ENCODE peak calls at places on chromosomes 11 and 22, in six cellular contexts. One of them, this sample, is unnamed.

GRCh38 chr22:46574438-46574992 is 37.1 kb upstream of the CELSR1 start:
- DNase-seq in WTC11: no peak
- DNase-seq in AG09309: no peak
- DNase-seq in cardiac muscle cell: no peak
- DNase-seq in osteocyte: no peak
- DNase-seq in Peyer's patch: no peak
- DNase-seq in this sample: no peak

GRCh38 chr11:46381836-46382643 is 571 bp downstream of the MDK start:
- DNase-seq in WTC11: peak
- DNase-seq in AG09309: no peak
- DNase-seq in cardiac muscle cell: peak
- DNase-seq in osteocyte: no peak
- DNase-seq in Peyer's patch: no peak
- DNase-seq in this sample: peak

GRCh38 chr11:26027887-26028286 is 304.0 kb upstream of the ANO3 start:
- DNase-seq in WTC11: no peak
- DNase-seq in AG09309: no peak
- DNase-seq in cardiac muscle cell: no peak
- DNase-seq in osteocyte: no peak
- DNase-seq in Peyer's patch: no peak
- DNase-seq in this sample: no peak

GRCh38 chr11:11143849-11144248 is 209.2 kb downstream of the CSNK2A3 start:
- DNase-seq in WTC11: no peak
- DNase-seq in AG09309: no peak
- DNase-seq in cardiac muscle cell: no peak
- DNase-seq in osteocyte: no peak
- DNase-seq in Peyer's patch: no peak
- DNase-seq in this sample: no peak

GRCh38 chr11:95912902-95913560 is 10.9 kb downstream of the MTMR2 start:
- DNase-seq in WTC11: no peak
- DNase-seq in AG09309: no peak
- DNase-seq in cardiac muscle cell: no peak
- DNase-seq in osteocyte: no peak
- DNase-seq in Peyer's patch: no peak
- DNase-seq in this sample: no peak

GRCh38 chr11:122817121-122817520 is 21.2 kb upstream of the CRTAM start:
- DNase-seq in WTC11: no peak
- DNase-seq in AG09309: no peak
- DNase-seq in cardiac muscle cell: no peak
- DNase-seq in osteocyte: no peak
- DNase-seq in Peyer's patch: no peak
- DNase-seq in this sample: no peak

GRCh38 chr11:36622431-36623136 is 24.5 kb upstream of the RAG2 start:
- DNase-seq in WTC11: no peak
- DNase-seq in AG09309: no peak
- DNase-seq in cardiac muscle cell: peak
- DNase-seq in osteocyte: no peak
- DNase-seq in Peyer's patch: no peak
- DNase-seq in this sample: no peak

GRCh38 chr11:4551346-4551979 is 6.5 kb downstream of the OR52M1 start:
- DNase-seq in WTC11: no peak
- DNase-seq in AG09309: no peak
- DNase-seq in cardiac muscle cell: no peak
- DNase-seq in osteocyte: no peak
- DNase-seq in Peyer's patch: no peak
- DNase-seq in this sample: no peak

GRCh38 chr11:77560605-77561004 is 29.1 kb upstream of the AQP11 start:
- DNase-seq in WTC11: no peak
- DNase-seq in AG09309: no peak
- DNase-seq in cardiac muscle cell: no peak
- DNase-seq in osteocyte: peak
- DNase-seq in Peyer's patch: no peak
- DNase-seq in this sample: no peak

GRCh38 chr22:39514373-39514973 is 5.9 kb upstream of the ATF4 start:
- DNase-seq in WTC11: peak
- DNase-seq in AG09309: no peak
- DNase-seq in cardiac muscle cell: peak
- DNase-seq in osteocyte: no peak
- DNase-seq in Peyer's patch: peak
- DNase-seq in this sample: peak

GRCh38 chr22:49324527-49325491 is 502.9 kb downstream of the BRD1 start:
- DNase-seq in WTC11: no peak
- DNase-seq in AG09309: no peak
- DNase-seq in cardiac muscle cell: no peak
- DNase-seq in osteocyte: peak
- DNase-seq in Peyer's patch: no peak
- DNase-seq in this sample: no peak

GRCh38 chr11:45110562-45110961 is 35.9 kb upstream of the PRDM11 start:
- DNase-seq in WTC11: no peak
- DNase-seq in AG09309: peak
- DNase-seq in cardiac muscle cell: peak
- DNase-seq in osteocyte: no peak
- DNase-seq in Peyer's patch: no peak
- DNase-seq in this sample: peak

GRCh38 chr22:19791243-19791642 is 30.7 kb downstream of the TBX1 start:
- DNase-seq in WTC11: no peak
- DNase-seq in AG09309: no peak
- DNase-seq in cardiac muscle cell: no peak
- DNase-seq in osteocyte: no peak
- DNase-seq in Peyer's patch: no peak
- DNase-seq in this sample: no peak

GRCh38 chr22:35528967-35529366 is 11.7 kb upstream of the RASD2 start:
- DNase-seq in WTC11: no peak
- DNase-seq in AG09309: no peak
- DNase-seq in cardiac muscle cell: no peak
- DNase-seq in osteocyte: no peak
- DNase-seq in Peyer's patch: no peak
- DNase-seq in this sample: no peak

GRCh38 chr22:37486224-37486845 is at the start of gene MFNG:
- DNase-seq in WTC11: peak
- DNase-seq in AG09309: no peak
- DNase-seq in cardiac muscle cell: peak
- DNase-seq in osteocyte: no peak
- DNase-seq in Peyer's patch: peak
- DNase-seq in this sample: peak

DNA sequence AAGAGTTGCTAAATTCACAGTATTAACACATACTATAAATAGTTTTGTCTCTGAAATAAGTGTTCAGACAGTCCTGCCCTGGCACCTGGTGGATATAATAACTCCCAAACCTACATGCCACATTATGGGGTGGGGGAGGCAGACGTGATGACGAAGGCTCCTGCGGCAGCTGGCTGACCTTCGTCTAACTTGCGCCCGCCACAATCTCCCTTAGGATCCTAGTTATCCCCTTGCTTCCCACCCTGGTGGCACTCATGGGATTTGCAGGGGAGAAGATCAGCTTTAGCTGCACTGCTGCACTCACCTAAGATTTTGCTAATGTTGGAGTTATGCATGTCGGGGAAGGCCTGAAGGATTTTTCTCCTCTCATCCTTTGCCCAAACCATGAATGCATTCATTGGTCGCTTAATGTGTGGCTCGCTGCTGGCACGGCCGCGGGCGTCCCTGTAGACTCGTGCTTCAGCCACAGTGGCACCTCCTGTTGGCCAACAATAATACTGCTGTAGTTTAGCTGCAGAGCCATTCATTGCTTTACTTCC is 367.6 kb downstream of the SOX6 start:
- DNase-seq in WTC11: peak
- DNase-seq in AG09309: no peak
- DNase-seq in cardiac muscle cell: peak
- DNase-seq in osteocyte: no peak
- DNase-seq in Peyer's patch: no peak
- DNase-seq in this sample: no peak
- TF ChIP-seq CTCF in WTC11: peak
- TF ChIP-seq CTCF in AG09309: peak
- TF ChIP-seq CTCF in cardiac muscle cell: peak
- TF ChIP-seq CTCF in osteocyte: peak
- TF ChIP-seq CTCF in Peyer's patch: no peak
- TF ChIP-seq CTCF in this sample: peak

GRCh38 chr11:111764621-111765020 is 1.6 kb downstream of the PPP2R1B start:
- DNase-seq in WTC11: no peak
- DNase-seq in AG09309: peak
- DNase-seq in cardiac muscle cell: no peak
- DNase-seq in osteocyte: no peak
- DNase-seq in Peyer's patch: no peak
- DNase-seq in this sample: no peak

GRCh38 chr11:111762526-111762925 is 3.7 kb downstream of the PPP2R1B start:
- DNase-seq in WTC11: no peak
- DNase-seq in AG09309: no peak
- DNase-seq in cardiac muscle cell: no peak
- DNase-seq in osteocyte: no peak
- DNase-seq in Peyer's patch: no peak
- DNase-seq in this sample: no peak

GRCh38 chr11:111765320-111765983 is 737 bp downstream of the PPP2R1B start:
- DNase-seq in WTC11: no peak
- DNase-seq in AG09309: no peak
- DNase-seq in cardiac muscle cell: no peak
- DNase-seq in osteocyte: peak
- DNase-seq in Peyer's patch: peak
- DNase-seq in this sample: no peak

GRCh38 chr11:111761056-111761455 is 5.1 kb downstream of the PPP2R1B start:
- DNase-seq in WTC11: no peak
- DNase-seq in AG09309: no peak
- DNase-seq in cardiac muscle cell: no peak
- DNase-seq in osteocyte: no peak
- DNase-seq in Peyer's patch: no peak
- DNase-seq in this sample: no peak

DNA sequence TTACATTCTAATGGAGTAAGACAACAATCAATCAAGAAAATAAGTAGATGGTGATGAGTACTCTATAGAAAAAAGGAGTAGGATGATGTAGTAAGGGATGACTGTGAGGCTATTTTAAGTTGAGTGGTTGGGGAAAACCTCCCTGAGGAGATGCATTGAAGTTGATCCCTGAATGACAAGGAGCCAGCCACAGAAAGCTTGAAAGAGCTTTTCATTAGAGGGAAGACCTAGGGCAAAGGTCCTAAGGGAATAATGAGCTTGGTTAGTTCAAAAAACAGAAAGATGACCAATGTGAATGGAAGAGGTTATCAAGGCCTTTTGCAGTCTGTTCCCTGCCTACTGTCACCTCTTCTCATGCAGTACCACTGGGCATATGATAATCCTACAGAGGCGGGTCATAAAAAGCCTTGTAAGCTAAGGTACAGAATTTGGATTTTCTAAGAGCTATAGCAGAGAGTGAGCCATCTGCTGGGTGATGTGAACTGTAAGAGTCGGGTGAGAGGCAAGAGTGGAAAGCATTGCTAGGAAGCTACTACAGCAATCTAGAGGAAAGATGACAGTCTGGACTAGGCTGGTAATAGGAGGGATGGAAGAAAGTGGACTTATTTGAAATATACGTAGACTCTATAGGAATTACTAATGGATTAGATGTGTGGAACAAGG is 3.1 kb downstream of the PPP2R1B start:
- DNase-seq in WTC11: no peak
- DNase-seq in AG09309: no peak
- DNase-seq in cardiac muscle cell: no peak
- DNase-seq in osteocyte: no peak
- DNase-seq in Peyer's patch: no peak
- DNase-seq in this sample: no peak
- TF ChIP-seq CTCF in WTC11: no peak
- TF ChIP-seq CTCF in AG09309: peak
- TF ChIP-seq CTCF in cardiac muscle cell: peak
- TF ChIP-seq CTCF in osteocyte: peak
- TF ChIP-seq CTCF in Peyer's patch: no peak
- TF ChIP-seq CTCF in this sample: no peak

DNA sequence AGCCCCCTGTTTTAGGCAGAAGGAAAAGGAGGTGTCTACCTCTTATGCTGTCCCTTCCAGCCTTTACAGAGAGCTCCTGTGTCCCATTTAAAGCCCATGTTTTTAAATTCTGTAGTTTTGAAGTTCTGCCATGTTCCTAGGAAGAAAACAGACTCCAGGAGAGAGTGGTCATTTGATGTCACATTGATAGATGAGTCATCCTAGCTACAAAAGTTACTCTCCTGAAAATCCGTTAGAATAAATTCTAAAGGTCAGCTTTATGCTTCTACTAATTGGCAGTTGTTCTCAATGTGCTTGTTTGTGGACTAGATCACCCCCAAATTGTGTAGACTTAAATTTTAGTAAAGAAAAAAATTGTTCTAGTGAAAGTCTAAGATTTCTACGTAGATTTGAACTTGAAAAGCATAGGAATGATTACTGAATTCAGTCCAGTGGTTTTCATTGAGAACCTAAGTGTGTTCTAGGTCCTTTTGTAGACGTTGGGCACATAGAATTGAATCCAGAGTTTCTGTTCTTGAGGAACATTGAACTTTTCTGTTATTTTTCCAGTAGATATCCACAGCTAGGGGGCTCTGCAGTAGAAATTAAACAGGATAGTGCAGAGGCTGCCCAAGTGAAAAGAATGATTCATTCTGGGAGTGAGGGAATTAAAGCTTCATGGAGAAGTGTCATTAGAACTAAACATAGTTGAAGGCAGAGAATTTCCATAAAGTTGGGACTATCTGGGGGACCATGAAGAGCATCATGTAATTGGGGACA is 140.6 kb upstream of the RASSF10 start:
- DNase-seq in WTC11: no peak
- DNase-seq in AG09309: no peak
- DNase-seq in cardiac muscle cell: no peak
- DNase-seq in osteocyte: no peak
- DNase-seq in Peyer's patch: no peak
- DNase-seq in this sample: no peak
- TF ChIP-seq CTCF in WTC11: no peak
- TF ChIP-seq CTCF in AG09309: peak
- TF ChIP-seq CTCF in cardiac muscle cell: peak
- TF ChIP-seq CTCF in osteocyte: peak
- TF ChIP-seq CTCF in Peyer's patch: peak
- TF ChIP-seq CTCF in this sample: no peak

DNA sequence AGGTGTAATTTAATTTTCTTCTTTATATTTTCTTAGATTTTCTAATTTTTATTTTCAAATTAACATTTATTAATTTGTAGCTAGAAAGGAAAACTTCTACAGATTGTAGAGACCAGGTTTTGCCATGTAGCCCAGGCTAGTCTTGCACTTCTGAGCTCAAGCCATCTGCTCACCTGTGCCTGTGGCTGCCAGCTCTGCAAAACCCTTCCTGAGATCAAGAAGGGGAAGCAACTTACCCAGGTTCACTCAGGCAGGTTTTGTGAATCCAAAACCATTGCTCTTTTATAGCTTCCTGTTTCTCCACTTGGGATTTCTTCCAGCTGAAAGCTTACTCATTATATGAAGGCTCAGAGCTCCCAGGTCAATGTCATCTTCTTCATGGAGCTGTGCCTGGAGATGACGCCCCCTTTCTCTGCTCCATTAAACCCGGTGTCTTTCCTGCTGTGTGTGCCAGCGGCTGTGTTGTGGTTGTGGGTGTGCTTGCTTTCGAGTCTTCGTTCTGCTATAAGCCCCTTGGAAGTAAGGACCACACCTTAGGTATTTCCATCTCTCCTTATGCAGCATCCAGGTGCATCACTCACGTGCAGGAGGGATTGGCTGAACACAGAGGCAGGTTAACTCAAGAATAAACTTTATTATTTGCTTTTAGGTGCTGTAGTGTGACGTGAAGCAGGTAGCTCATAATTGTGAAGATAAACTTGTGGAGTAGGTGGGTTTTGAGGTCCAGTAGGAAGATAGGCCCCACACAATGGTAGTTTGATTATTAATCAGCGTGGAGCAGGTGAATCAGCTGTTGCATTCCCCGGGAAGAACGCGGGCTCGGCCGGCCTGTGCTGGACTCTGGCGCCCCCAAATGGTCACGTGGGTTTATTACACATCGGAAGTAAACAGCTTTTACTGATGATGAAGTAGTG is 42.2 kb upstream of the INCENP start:
- DNase-seq in WTC11: peak
- DNase-seq in AG09309: peak
- DNase-seq in cardiac muscle cell: peak
- DNase-seq in osteocyte: peak
- DNase-seq in Peyer's patch: peak
- DNase-seq in this sample: peak
- TF ChIP-seq CTCF in WTC11: peak
- TF ChIP-seq CTCF in AG09309: peak
- TF ChIP-seq CTCF in cardiac muscle cell: peak
- TF ChIP-seq CTCF in osteocyte: peak
- TF ChIP-seq CTCF in Peyer's patch: peak
- TF ChIP-seq CTCF in this sample: peak

This sample was measured in nephron progenitor cell.